ENCODE peak calls at places on chromosomes 12 and 14, in nine cellular contexts. B is neuronal stem cell, F is fibroblast of lung, I is mesendoderm, M is PC-3, V is mammary epithelial cell, E is mesenchymal stem cell, L is IMR-90, K is endothelial cell of umbilical vein. O is an unnamed sample. For H3K27me3 and H3K4me1, the result is how much of the 10 kb centered on the place peaks cover.

GRCh38 chr14:33792387-33793368 is 158.2 kb downstream of the EGLN3 start:
- DNase-seq in K (peak), B (peak), F (peak), L (peak), I (peak), V (peak), E (peak), M (peak), O (peak)

GRCh38 chr12:64389154-64389553 is 1.4 kb downstream of the C12orf56 start:
- DNase-seq in L (no peak), E (no peak), I (no peak), K (no peak), B (no peak), M (no peak), F (no peak), V (no peak), O (no peak)

GRCh38 chr12:118055144-118055557 is 5.8 kb downstream of the WSB2 start:
- DNase-seq in F (no peak), B (no peak), V (no peak), I (peak), M (peak), K (peak), L (peak), E (peak), O (peak)

GRCh38 chr12:112107306-112107705 is 1.3 kb downstream of the NAA25 start:
- DNase-seq in F (no peak), V (no peak), I (no peak), B (no peak), K (no peak), M (peak), E (no peak), L (no peak), O (no peak)

GRCh38 chr12:81942588-81942987 is 183.4 kb upstream of the PPFIA2 start:
- DNase-seq in B (no peak), I (no peak), F (no peak), E (no peak), M (no peak), L (no peak), V (no peak), K (no peak), O (no peak)

GRCh38 chr12:132520421-132521199 is 30.7 kb downstream of the FBRSL1 start:
- DNase-seq in E (no peak), B (no peak), V (no peak), M (no peak), L (no peak), K (no peak), F (no peak), I (no peak), O (no peak)

GRCh38 chr12:68497702-68498101 is 113.0 kb upstream of the RAP1B start:
- DNase-seq in K (peak), B (no peak), F (peak), V (peak), L (peak), E (peak), M (peak), I (no peak), O (peak)

GRCh38 chr12:60539592-60539991 is 943.8 kb downstream of the SLC16A7 start:
- DNase-seq in M (no peak), V (no peak), I (no peak), E (peak), B (no peak), F (no peak), L (no peak), K (no peak), O (peak)

GRCh38 chr14:65304963-65305362 is 107.6 kb upstream of the FUT8 start:
- DNase-seq in L (no peak), B (no peak), E (no peak), V (no peak), K (no peak), M (no peak), F (no peak), I (no peak), O (no peak)

GRCh38 chr12:100163416-100164152 is 20.9 kb upstream of the BLTP3B start:
- DNase-seq in E (peak), F (peak), B (peak), M (peak), I (peak), V (peak), L (peak), K (peak), O (peak)

GRCh38 chr12:10186299-10186698 is 7.5 kb downstream of the TMEM52B start:
- DNase-seq in K (no peak), F (no peak), B (no peak), I (no peak), L (no peak), M (no peak), V (no peak), E (no peak), O (no peak)

GRCh38 chr12:3044141-3044630 is 33.0 kb upstream of the TSPAN9 start:
- DNase-seq in M (no peak), K (no peak), E (no peak), L (no peak), I (no peak), V (no peak), B (no peak), F (no peak), O (no peak)

GRCh38 chr14:62420853-62421252 is 624.4 kb downstream of the KCNH5 start:
- DNase-seq in L (no peak), I (no peak), K (no peak), B (no peak), M (no peak), E (peak), F (peak), V (no peak), O (peak)

GRCh38 chr14:36553650-36554260 is 28.7 kb downstream of the NKX2-8 start:
- DNase-seq in E (peak), B (peak), I (peak), F (peak), L (peak), V (peak), M (peak), K (peak), O (peak)

GRCh38 chr14:100828448-100828834 is 2.5 kb downstream of the MEG3 start:
- DNase-seq in E (no peak), K (peak), M (no peak), V (no peak), F (no peak), L (no peak), B (no peak), I (peak), O (no peak)

GRCh38 chr14:73236752-73237218 is 521 bp upstream of the PAPLN start:
- DNase-seq in V (no peak), E (no peak), F (no peak), B (no peak), I (peak), M (no peak), L (no peak), K (no peak), O (no peak)

GRCh38 chr12:41189395-41190251 is 1.5 kb downstream of the PDZRN4 start:
- DNase-seq in I (peak), K (peak), F (no peak), M (no peak), V (peak), L (no peak), B (peak), E (peak), O (peak)

GRCh38 chr12:70774055-70774454 is 136.8 kb upstream of the PTPRB start:
- DNase-seq in M (peak), V (peak), K (no peak), E (no peak), I (no peak), B (no peak), F (peak), L (no peak), O (peak)

GRCh38 chr12:106386836-106387555 is 29.4 kb downstream of the POLR3B start:
- DNase-seq in F (peak), B (no peak), K (no peak), I (no peak), E (peak), L (peak), V (peak), M (no peak), O (peak)

GRCh38 chr12:2893007-2893406 is 2.3 kb downstream of the TULP3 start:
- DNase-seq in B (no peak), M (peak), E (peak), L (peak), K (no peak), I (peak), V (peak), F (peak), O (peak)

GRCh38 chr14:57732886-57733285 is 133.0 kb downstream of the SLC35F4 start:
- DNase-seq in M (peak), K (peak), V (no peak), I (no peak), E (no peak), B (no peak), L (no peak), F (peak), O (peak)

GRCh38 chr12:14756331-14757143 is 46.7 kb downstream of the WBP11 start:
- DNase-seq in K (no peak), V (no peak), B (no peak), I (peak), F (no peak), L (no peak), E (peak), M (peak), O (no peak)

GRCh38 chr12:3537916-3538690 is 47.1 kb downstream of the PRMT8 start:
- DNase-seq in I (no peak), F (no peak), E (no peak), V (no peak), L (no peak), M (no peak), B (no peak), K (no peak), O (no peak)

GRCh38 chr12:52323001-52323400 is 1.8 kb upstream of the KRT83 start:
- DNase-seq in V (no peak), B (no peak), F (no peak), I (no peak), L (no peak), E (no peak), K (no peak), M (no peak), O (no peak)

DNA sequence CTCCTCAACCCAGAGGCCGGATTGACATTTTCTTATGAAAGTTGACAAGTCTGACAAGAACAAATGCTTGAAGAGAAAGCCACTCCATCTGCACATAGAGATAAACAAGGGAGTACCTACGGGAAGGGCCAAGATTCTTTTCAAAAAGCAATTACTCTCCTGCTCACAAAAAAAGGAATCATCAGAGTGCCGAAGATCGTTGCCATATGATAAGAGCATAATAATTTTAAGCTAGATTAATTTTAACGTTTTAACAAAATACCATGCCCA is 101.8 kb downstream of the FSCB start:
- DNase-seq in B (no peak), E (no peak), V (no peak), K (no peak), L (no peak), M (no peak), I (no peak), F (no peak), O (no peak)
- H3K9ac ChIP-seq in B (no peak), E (no peak), V (no peak), K (no peak), L (no peak), M (no peak), I (no peak), F (no peak), O (no peak)

DNA sequence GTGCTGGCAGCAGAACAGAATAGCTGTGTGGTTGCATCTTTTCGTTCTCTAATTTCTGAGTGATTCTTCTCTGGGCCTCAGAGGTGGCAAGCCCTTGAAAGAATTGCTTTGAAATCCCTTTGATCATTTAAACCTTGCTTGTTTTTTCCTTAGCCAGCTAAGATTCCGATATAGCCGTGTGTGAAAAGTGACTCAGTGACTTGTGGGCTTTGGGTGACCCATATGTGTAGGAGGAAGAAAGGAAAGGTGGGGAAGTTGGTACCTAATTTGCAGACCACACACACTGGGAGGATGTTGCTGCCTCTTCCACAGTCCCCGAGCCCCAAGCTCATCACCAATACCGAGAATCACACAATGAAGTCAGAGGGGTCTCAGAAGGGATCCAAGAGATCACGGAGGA is 18.8 kb downstream of the SLC24A4 start:
- DNase-seq in M (no peak), L (no peak), B (no peak), K (no peak), V (no peak), F (no peak), E (no peak), I (no peak), O (no peak)
- H3K27me3 ChIP-seq in M (under half), L (under half), B (under half), K (under half), V (under half), F (under half), E (half or more), I (under half), O (half or more)

DNA sequence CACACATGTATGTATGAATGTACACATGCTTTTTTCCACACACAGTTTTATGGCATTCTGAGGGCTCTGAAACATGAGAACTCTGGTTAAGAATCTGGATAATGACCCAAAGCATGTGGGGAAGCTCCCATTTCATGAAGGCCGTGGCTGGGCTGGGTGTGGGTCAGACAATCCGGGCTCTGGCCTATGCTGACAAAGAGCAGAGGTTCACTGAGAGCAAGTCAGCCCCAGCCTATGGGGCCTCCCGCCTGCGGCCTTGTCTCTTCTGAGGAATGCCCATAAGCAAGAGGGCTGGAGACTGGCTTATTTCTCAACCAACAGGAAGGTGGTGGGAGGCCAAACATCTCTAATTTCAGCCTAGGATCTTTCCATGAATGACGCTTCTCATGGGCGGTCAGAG is 8.5 kb downstream of the MYH6 start:
- DNase-seq in K (no peak), V (no peak), L (no peak), B (no peak), I (no peak), E (no peak), F (no peak), M (no peak), O (peak)
- H3K4me1 ChIP-seq in K (under half), V (under half), L (under half), B (under half), I (under half), E (under half), F (under half), M (under half), O (under half)

GRCh38 chr14:22558221-22558913 is 30.7 kb downstream of the DAD1 start:
- DNase-seq in F (no peak), V (no peak), B (no peak), K (no peak), E (no peak), I (peak), M (no peak), L (no peak), O (no peak)

GRCh38 chr14:22555573-22556011 is 33.4 kb downstream of the DAD1 start:
- DNase-seq in L (peak), M (peak), E (no peak), I (no peak), V (peak), K (no peak), B (no peak), F (peak), O (no peak)

GRCh38 chr14:22559041-22559440 is 30.0 kb downstream of the DAD1 start:
- DNase-seq in M (no peak), L (no peak), K (no peak), V (no peak), B (no peak), F (no peak), E (no peak), I (no peak), O (no peak)

GRCh38 chr14:22557846-22558220 is 31.2 kb downstream of the DAD1 start:
- DNase-seq in K (no peak), V (no peak), E (no peak), F (no peak), I (no peak), L (no peak), M (no peak), B (no peak), O (no peak)

DNA sequence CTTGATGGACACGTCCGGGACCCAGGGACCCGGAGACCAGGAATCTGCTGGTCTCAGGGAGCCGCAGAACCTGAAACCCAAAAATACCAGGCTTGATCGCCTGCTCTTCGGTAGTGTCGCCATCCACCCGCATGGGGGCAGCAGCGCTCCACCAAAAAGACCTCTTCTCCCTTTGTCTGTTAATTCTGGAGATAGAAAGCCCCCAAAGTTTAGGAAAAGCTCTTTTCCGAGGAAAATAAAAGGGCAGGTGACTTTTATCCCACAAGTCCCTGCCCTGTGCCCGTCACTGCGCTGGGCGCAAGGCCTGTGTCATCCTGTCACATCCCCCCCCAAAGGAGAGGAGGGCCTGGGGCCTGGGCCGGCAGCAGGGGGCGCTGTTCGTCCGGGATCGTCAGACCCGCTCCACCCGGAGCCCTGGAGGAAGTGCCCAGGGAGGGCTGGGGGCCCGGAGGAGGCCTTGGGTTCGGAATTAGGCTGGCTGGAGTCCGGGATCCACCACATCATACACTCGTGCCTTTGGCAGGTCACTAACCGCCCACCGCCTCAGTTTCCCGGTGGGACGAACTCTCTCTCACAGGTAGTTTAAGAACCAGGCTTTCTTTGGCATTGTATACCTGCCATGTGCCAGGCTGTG is 31.9 kb downstream of the DAD1 start:
- DNase-seq in V (peak), B (peak), E (peak), M (peak), L (peak), I (peak), F (peak), K (peak), O (peak)
- H3K9ac ChIP-seq in V (peak), B (peak), E (peak), M (peak), L (peak), I (peak), F (peak), K (peak), O (peak)

GRCh38 chr14:95315156-95315555 is 4.6 kb downstream of the CLMN start:
- DNase-seq in E (no peak), I (no peak), F (no peak), M (no peak), K (no peak), V (no peak), L (no peak), B (no peak), O (no peak)
- H3K27me3 ChIP-seq in E (under half), I (under half), F (under half), M (under half), K (under half), V (under half), L (under half), B (under half), O (under half)

DNA sequence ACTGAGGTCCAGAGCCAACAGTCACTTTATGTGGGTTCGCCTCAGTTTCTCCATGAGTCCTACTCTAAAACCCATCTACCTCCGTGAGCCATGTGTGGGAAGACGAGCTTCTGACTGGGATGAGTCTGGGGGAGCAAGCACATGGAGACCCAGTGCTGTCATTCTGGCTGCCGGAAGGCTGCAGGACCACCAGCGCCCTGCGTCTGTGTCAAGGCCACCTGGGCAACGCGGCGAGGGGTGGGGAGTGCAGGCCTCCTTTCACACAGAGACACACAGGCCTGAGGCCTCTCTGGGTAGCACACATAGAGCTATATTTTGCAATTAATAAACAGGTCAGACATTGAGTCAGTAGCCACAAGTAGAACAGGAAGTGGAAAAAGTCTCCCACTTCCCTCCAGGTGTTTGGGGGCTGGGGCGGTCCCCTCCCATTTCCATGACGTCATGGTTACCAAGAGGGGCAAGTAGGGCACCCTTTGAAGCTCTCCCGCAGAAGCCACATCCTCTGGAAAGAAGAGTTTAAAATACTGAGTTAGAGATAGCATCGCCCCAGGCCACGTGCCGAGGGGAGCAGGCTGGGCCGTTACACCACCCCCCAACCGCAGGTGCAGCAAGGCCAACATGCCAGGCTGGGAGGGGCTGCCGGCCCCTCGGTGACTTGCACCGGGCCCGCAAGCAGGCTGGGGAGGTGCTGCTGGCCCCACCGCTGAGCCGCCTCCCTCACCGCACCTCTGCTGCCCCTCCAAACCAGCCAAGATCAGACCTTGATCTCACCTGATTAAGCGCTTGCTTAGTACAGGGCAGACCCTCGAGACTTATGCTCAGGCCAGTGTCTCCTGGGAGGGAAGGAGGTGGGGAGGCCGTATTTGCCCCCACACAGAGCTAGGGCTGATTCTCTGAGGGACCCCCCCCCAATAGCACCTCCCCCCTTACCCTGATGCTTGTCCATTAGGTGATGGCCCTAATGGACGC is 32.7 kb downstream of the DAD1 start:
- DNase-seq in E (peak), L (peak), M (peak), I (no peak), K (peak), B (no peak), F (peak), V (peak), O (no peak)
- H3K4me1 ChIP-seq in E (under half), L (under half), M (half or more), I (under half), K (under half), B (under half), F (under half), V (under half), O (under half)

DNA sequence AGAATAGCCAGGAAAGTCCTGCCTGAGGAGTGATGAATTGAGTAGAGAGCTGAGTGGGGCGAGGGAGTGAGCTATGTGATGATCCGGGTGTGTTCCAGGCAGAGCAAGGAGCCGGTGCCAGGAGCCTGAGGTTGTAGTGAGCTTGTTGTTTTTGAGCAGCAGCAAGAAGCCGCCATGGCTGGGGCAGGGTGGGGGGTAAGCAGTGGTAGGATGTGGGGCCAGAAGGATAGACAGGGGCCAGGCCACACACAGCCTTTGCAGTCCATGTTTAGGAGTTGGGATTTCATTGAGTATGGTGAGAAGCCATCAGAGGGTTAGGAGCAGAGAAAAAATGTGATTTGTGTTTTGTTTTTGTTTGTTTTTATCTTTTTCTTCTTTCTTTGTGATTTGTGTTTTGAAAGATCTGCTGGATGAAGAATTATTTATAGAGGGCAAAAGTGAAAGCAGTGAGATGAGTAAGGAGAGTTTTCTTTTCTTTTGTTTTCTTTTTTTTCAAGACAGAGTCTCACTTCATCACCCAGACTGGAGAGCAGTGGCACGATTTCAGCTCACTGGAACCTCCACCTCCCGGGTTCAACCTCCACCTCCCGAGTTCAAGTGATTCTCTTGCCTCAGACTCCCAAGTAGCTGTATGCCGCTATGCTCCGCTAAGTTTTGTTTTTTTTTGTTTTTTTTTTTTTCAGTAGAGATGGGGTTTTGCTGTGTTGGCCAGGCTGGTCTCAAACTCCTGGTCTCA is 92.3 kb upstream of the BCAT1 start:
- DNase-seq in V (no peak), M (no peak), F (no peak), K (no peak), B (no peak), L (no peak), I (no peak), E (no peak), O (peak)
- H3K9ac ChIP-seq in V (no peak), M (no peak), F (no peak), K (no peak), B (no peak), L (no peak), I (no peak), E (no peak), O (no peak)